ENCODE peak calls at places on chromosomes 12 and 14, in seven cellular contexts. One of them, this sample, is unnamed.
A peak's percentile ranks its signal among the peaks of the same experiment; 100 is the strongest.

GRCh38 chr12:54019111-54019811 is 9.0 kb upstream of the HOXC6 start:
- DNase-seq in HepG2: no peak
- DNase-seq in H1: peak; percentile 68
- DNase-seq in HCT116: no peak
- DNase-seq in K562: no peak
- DNase-seq in GM12878: no peak
- DNase-seq in A549: no peak
- DNase-seq in this sample: no peak

GRCh38 chr12:130017571-130018449 is 114.0 kb upstream of the TMEM132D start:
- DNase-seq in A549: no peak
- DNase-seq in H1: no peak
- DNase-seq in HepG2: no peak
- DNase-seq in GM12878: no peak
- DNase-seq in K562: no peak
- DNase-seq in HCT116: no peak
- DNase-seq in this sample: no peak

GRCh38 chr12:110688446-110689001 is 391 bp downstream of the HVCN1 start:
- DNase-seq in HCT116: no peak
- DNase-seq in HepG2: no peak
- DNase-seq in K562: no peak
- DNase-seq in A549: no peak
- DNase-seq in GM12878: no peak
- DNase-seq in H1: no peak
- DNase-seq in this sample: no peak

GRCh38 chr12:124740691-124741137 is 123.0 kb downstream of the SCARB1 start:
- DNase-seq in K562: peak; percentile 39
- DNase-seq in A549: peak; percentile 55
- DNase-seq in HepG2: peak; percentile 71
- DNase-seq in GM12878: no peak
- DNase-seq in H1: no peak
- DNase-seq in HCT116: peak; percentile 78
- DNase-seq in this sample: no peak

GRCh38 chr12:4140607-4141301 is 132.8 kb upstream of the CCND2 start:
- DNase-seq in HCT116: no peak
- DNase-seq in K562: no peak
- DNase-seq in HepG2: no peak
- DNase-seq in A549: no peak
- DNase-seq in GM12878: no peak
- DNase-seq in H1: no peak
- DNase-seq in this sample: no peak

GRCh38 chr14:69877492-69877891 is 1.7 kb upstream of the SMOC1 start:
- DNase-seq in GM12878: no peak
- DNase-seq in HepG2: no peak
- DNase-seq in K562: peak; percentile 23
- DNase-seq in A549: peak; percentile 51
- DNase-seq in H1: no peak
- DNase-seq in HCT116: peak; percentile 29
- DNase-seq in this sample: peak; percentile 48

GRCh38 chr14:61403411-61403810 is 82.0 kb downstream of the PRKCH start:
- DNase-seq in HepG2: no peak
- DNase-seq in K562: no peak
- DNase-seq in H1: no peak
- DNase-seq in A549: no peak
- DNase-seq in GM12878: peak; percentile 61
- DNase-seq in HCT116: no peak
- DNase-seq in this sample: no peak

GRCh38 chr12:101097829-101098580 is 112.0 kb downstream of the SLC5A8 start:
- DNase-seq in K562: no peak
- DNase-seq in H1: no peak
- DNase-seq in GM12878: no peak
- DNase-seq in HCT116: no peak
- DNase-seq in HepG2: no peak
- DNase-seq in A549: no peak
- DNase-seq in this sample: no peak

GRCh38 chr12:13147688-13148531 is 44.4 kb upstream of the GSG1 start:
- DNase-seq in A549: no peak
- DNase-seq in HepG2: no peak
- DNase-seq in HCT116: no peak
- DNase-seq in GM12878: no peak
- DNase-seq in H1: no peak
- DNase-seq in K562: no peak
- DNase-seq in this sample: no peak

GRCh38 chr12:15589328-15590032 is 199.7 kb downstream of the EPS8 start:
- DNase-seq in GM12878: no peak
- DNase-seq in HepG2: no peak
- DNase-seq in HCT116: no peak
- DNase-seq in H1: no peak
- DNase-seq in K562: no peak
- DNase-seq in A549: no peak
- DNase-seq in this sample: no peak

GRCh38 chr14:76696361-76696760 is 64.9 kb upstream of the VASH1 start:
- DNase-seq in K562: no peak
- DNase-seq in A549: no peak
- DNase-seq in H1: no peak
- DNase-seq in GM12878: no peak
- DNase-seq in HepG2: no peak
- DNase-seq in HCT116: no peak
- DNase-seq in this sample: no peak

GRCh38 chr12:6532927-6533652 is 1.2 kb upstream of the GAPDH start:
- DNase-seq in GM12878: no peak
- DNase-seq in HepG2: peak; percentile 84
- DNase-seq in H1: peak; percentile 81
- DNase-seq in K562: peak; percentile 70
- DNase-seq in HCT116: no peak
- DNase-seq in A549: peak; percentile 86
- DNase-seq in this sample: peak; percentile 81

GRCh38 chr12:46223047-46223446 is 45.8 kb downstream of the SLC38A1 start:
- DNase-seq in HepG2: no peak
- DNase-seq in GM12878: no peak
- DNase-seq in K562: no peak
- DNase-seq in A549: no peak
- DNase-seq in HCT116: no peak
- DNase-seq in H1: no peak
- DNase-seq in this sample: no peak

GRCh38 chr12:19885092-19885813 is 446.0 kb downstream of the AEBP2 start:
- DNase-seq in K562: no peak
- DNase-seq in H1: no peak
- DNase-seq in GM12878: no peak
- DNase-seq in HCT116: no peak
- DNase-seq in A549: no peak
- DNase-seq in HepG2: no peak
- DNase-seq in this sample: no peak

GRCh38 chr12:105980048-105980447 is 158.7 kb downstream of the NUAK1 start:
- DNase-seq in H1: no peak
- DNase-seq in GM12878: no peak
- DNase-seq in HCT116: no peak
- DNase-seq in HepG2: no peak
- DNase-seq in K562: no peak
- DNase-seq in A549: no peak
- DNase-seq in this sample: no peak

GRCh38 chr14:105043656-105044055 is 21.6 kb downstream of the GPR132 start:
- DNase-seq in GM12878: no peak
- DNase-seq in K562: no peak
- DNase-seq in A549: no peak
- DNase-seq in H1: no peak
- DNase-seq in HepG2: no peak
- DNase-seq in HCT116: no peak
- DNase-seq in this sample: peak; percentile 45

GRCh38 chr12:2794736-2795289 is at the start of gene FKBP4:
- DNase-seq in HepG2: peak; percentile 55
- DNase-seq in A549: peak; percentile 84
- DNase-seq in GM12878: no peak
- DNase-seq in H1: peak; percentile 89
- DNase-seq in HCT116: peak; percentile 47
- DNase-seq in K562: peak; percentile 89
- DNase-seq in this sample: peak; percentile 83

GRCh38 chr14:28783593-28784143 is 17.1 kb downstream of the FOXG1 start:
- DNase-seq in K562: no peak
- DNase-seq in H1: no peak
- DNase-seq in A549: no peak
- DNase-seq in HCT116: no peak
- DNase-seq in GM12878: no peak
- DNase-seq in HepG2: no peak
- DNase-seq in this sample: no peak

GRCh38 chr14:100405752-100406455 is 82.8 kb downstream of the SLC25A47 start:
- DNase-seq in H1: no peak
- DNase-seq in HepG2: no peak
- DNase-seq in HCT116: no peak
- DNase-seq in A549: no peak
- DNase-seq in K562: no peak
- DNase-seq in GM12878: no peak
- DNase-seq in this sample: no peak

GRCh38 chr12:685388-685787 is 22.1 kb upstream of the NINJ2 start:
- DNase-seq in HepG2: no peak
- DNase-seq in HCT116: no peak
- DNase-seq in K562: no peak
- DNase-seq in A549: peak; percentile 42
- DNase-seq in H1: no peak
- DNase-seq in GM12878: peak; percentile 88
- DNase-seq in this sample: peak; percentile 27

GRCh38 chr14:99206053-99206452 is 65.9 kb downstream of the BCL11B start:
- DNase-seq in HepG2: no peak
- DNase-seq in K562: no peak
- DNase-seq in HCT116: no peak
- DNase-seq in H1: no peak
- DNase-seq in GM12878: no peak
- DNase-seq in A549: no peak
- DNase-seq in this sample: no peak

GRCh38 chr12:65536876-65537661 is 258.6 kb downstream of the MSRB3 start:
- DNase-seq in HCT116: peak; percentile 100
- DNase-seq in HepG2: no peak
- DNase-seq in A549: peak; percentile 85
- DNase-seq in H1: no peak
- DNase-seq in K562: no peak
- DNase-seq in GM12878: no peak
- DNase-seq in this sample: no peak

DNA sequence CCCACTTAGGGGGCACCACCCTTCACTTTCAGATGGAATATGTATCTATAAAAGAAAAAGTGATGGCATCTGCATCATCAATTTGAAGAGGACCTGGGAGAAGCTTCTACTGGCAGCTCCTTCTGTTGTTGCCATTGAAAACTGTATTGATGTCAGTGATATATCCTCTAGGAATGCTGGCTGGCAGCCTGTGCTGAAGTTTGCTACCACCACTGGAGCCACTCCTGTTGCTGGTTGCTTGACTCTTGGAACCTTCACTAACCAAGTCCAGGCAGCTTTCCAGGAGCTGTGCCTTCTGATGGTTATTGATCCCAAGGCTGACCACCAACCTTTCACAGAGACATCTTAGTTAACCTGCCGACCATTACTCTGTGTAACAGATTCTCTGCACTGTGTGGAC is 44.7 kb downstream of the RIMKLB start:
- DNase-seq in K562: no peak
- DNase-seq in H1: no peak
- DNase-seq in HepG2: no peak
- DNase-seq in HCT116: no peak
- DNase-seq in A549: peak; percentile 9
- DNase-seq in GM12878: no peak
- DNase-seq in this sample: no peak
- TF ChIP-seq MAX in K562: no peak
- TF ChIP-seq MAX in H1: no peak
- TF ChIP-seq MAX in HepG2: no peak
- TF ChIP-seq MAX in HCT116: no peak
- TF ChIP-seq MAX in A549: no peak
- TF ChIP-seq MAX in GM12878: no peak
- TF ChIP-seq MAX in this sample: no peak

GRCh38 chr12:107631715-107632114 is 53.9 kb upstream of the PWP1 start:
- DNase-seq in HepG2: peak; percentile 74
- DNase-seq in GM12878: no peak
- DNase-seq in K562: no peak
- DNase-seq in A549: no peak
- DNase-seq in HCT116: peak; percentile 15
- DNase-seq in H1: no peak
- DNase-seq in this sample: no peak

GRCh38 chr12:107632246-107632645 is 53.4 kb upstream of the PWP1 start:
- DNase-seq in H1: no peak
- DNase-seq in A549: no peak
- DNase-seq in HepG2: peak; percentile 4
- DNase-seq in HCT116: no peak
- DNase-seq in GM12878: no peak
- DNase-seq in K562: no peak
- DNase-seq in this sample: peak; percentile 38

GRCh38 chr12:107634530-107634929 is 51.1 kb upstream of the PWP1 start:
- DNase-seq in H1: no peak
- DNase-seq in HCT116: no peak
- DNase-seq in GM12878: no peak
- DNase-seq in A549: no peak
- DNase-seq in HepG2: no peak
- DNase-seq in K562: no peak
- DNase-seq in this sample: no peak

DNA sequence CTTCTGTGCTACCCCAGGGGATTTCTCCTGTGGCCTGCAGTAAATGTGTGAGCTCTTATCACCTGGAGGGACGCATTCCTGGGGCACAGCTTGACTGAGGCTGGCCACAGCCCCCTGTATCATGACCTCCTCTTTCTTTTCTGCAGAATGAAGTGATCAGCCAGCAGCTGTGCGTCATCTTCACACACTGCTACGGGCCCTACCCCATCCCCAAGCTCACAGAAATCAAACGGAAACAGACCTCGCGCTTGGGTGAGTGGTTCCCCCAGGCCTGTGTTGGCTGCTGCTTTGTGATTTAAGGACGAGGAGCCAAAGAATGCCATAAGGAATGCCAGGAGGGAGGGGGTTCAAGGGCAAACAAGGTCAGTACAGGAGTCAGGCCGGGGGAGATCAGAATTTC is 50.5 kb upstream of the PWP1 start:
- DNase-seq in H1: peak; percentile 61
- DNase-seq in GM12878: no peak
- DNase-seq in A549: no peak
- DNase-seq in HepG2: no peak
- DNase-seq in K562: no peak
- DNase-seq in HCT116: no peak
- DNase-seq in this sample: no peak
- H3K4me3 ChIP-seq in H1: peak overlapping the region; percentile 36
- H3K4me3 ChIP-seq in GM12878: no peak overlapping the region
- H3K4me3 ChIP-seq in A549: no peak overlapping the region
- H3K4me3 ChIP-seq in HepG2: no peak overlapping the region
- H3K4me3 ChIP-seq in K562: no peak overlapping the region
- H3K4me3 ChIP-seq in HCT116: no peak overlapping the region
- H3K4me3 ChIP-seq in this sample: no peak overlapping the region

DNA sequence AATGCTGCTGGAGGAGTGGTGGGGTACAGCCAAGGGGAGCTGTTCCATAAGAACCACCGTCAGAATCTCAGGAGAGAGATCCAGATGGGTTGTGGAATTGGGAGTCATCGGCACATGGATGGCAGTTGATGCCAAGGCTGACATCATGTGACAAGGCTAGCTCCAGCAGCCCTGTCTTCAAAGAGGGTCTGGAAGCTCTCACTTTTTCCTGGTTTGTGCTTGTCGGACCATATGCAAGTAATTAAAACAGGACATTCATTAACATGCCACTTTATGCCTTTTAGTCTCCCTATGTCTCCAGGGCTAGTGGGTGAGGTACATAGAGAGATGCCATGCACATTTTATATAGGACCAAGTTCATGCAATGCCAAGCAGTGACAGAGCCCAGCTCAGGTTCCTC is 211.8 kb downstream of the CRADD start:
- DNase-seq in HepG2: no peak
- DNase-seq in A549: no peak
- DNase-seq in H1: no peak
- DNase-seq in GM12878: no peak
- DNase-seq in HCT116: no peak
- DNase-seq in K562: no peak
- DNase-seq in this sample: no peak
- TF ChIP-seq MAX in HepG2: no peak
- TF ChIP-seq MAX in A549: no peak
- TF ChIP-seq MAX in H1: no peak
- TF ChIP-seq MAX in GM12878: no peak
- TF ChIP-seq MAX in HCT116: no peak
- TF ChIP-seq MAX in K562: no peak
- TF ChIP-seq MAX in this sample: no peak

GRCh38 chr12:116558280-116559079 is 701 bp upstream of the MAP1LC3B2 start:
- DNase-seq in H1: no peak
- DNase-seq in GM12878: no peak
- DNase-seq in A549: no peak
- DNase-seq in HepG2: no peak
- DNase-seq in HCT116: no peak
- DNase-seq in K562: peak; percentile 84
- DNase-seq in this sample: peak; percentile 56
- H3K4me3 ChIP-seq in H1: no peak overlapping the region
- H3K4me3 ChIP-seq in GM12878: peak overlapping the region; percentile 35
- H3K4me3 ChIP-seq in A549: no peak overlapping the region
- H3K4me3 ChIP-seq in HepG2: no peak overlapping the region
- H3K4me3 ChIP-seq in HCT116: no peak overlapping the region
- H3K4me3 ChIP-seq in K562: peak overlapping the region; percentile 27
- H3K4me3 ChIP-seq in this sample: peak overlapping the region; percentile 63

This sample was measured in NB4.